ENCODE peak calls at places on chromosome 12, in seven cellular contexts. G, U, O, P, V, B and Y are unnamed samples.

GRCh38 chr12:48873096-48873495 is 7.4 kb upstream of the RND1 start:
- DNase-seq in B (no peak), G (no peak), O (no peak), V (no peak), P (no peak), U (no peak), Y (no peak)

GRCh38 chr12:1518763-1519516 is 75.4 kb downstream of the FBXL14 start:
- DNase-seq in G (no peak), P (no peak), V (no peak), U (no peak), O (no peak), B (no peak), Y (peak)

GRCh38 chr12:109827566-109828550 is 5.3 kb downstream of the TRPV4 start:
- DNase-seq in P (no peak), O (peak), G (no peak), U (no peak), V (no peak), B (no peak), Y (no peak)

GRCh38 chr12:4027412-4027811 is 154.2 kb upstream of the PARP11 start:
- DNase-seq in U (no peak), G (no peak), P (peak), V (no peak), O (no peak), B (no peak), Y (no peak)

GRCh38 chr12:106118-106561 is 39.6 kb downstream of the IQSEC3 start:
- DNase-seq in G (no peak), V (no peak), P (no peak), B (peak), U (no peak), O (no peak), Y (no peak)

GRCh38 chr12:100687686-100688085 is 106.9 kb upstream of the ANO4 start:
- DNase-seq in P (no peak), V (no peak), G (no peak), U (no peak), B (no peak), O (no peak), Y (no peak)

GRCh38 chr12:123634142-123634561 is 523 bp downstream of the GTF2H3 start:
- DNase-seq in O (no peak), V (no peak), B (peak), P (no peak), G (no peak), U (no peak), Y (no peak)

GRCh38 chr12:92603741-92604432 is 98.9 kb upstream of the PLEKHG7 start:
- DNase-seq in B (no peak), O (no peak), P (no peak), U (no peak), G (no peak), V (no peak), Y (no peak)

GRCh38 chr12:131076791-131077747 is 123.4 kb downstream of the ADGRD1 start:
- DNase-seq in V (peak), O (no peak), U (no peak), B (no peak), G (no peak), P (no peak), Y (no peak)

GRCh38 chr12:52285172-52285745 is 6.1 kb downstream of the KRT81 start:
- DNase-seq in O (no peak), U (no peak), V (peak), G (peak), B (no peak), P (no peak), Y (peak)

GRCh38 chr12:94151577-94151976 is 3.2 kb downstream of the PLXNC1 start:
- DNase-seq in B (no peak), V (no peak), P (no peak), O (no peak), G (no peak), U (no peak), Y (no peak)

GRCh38 chr12:41950455-41950854 is 194.2 kb downstream of the GXYLT1 start:
- DNase-seq in P (no peak), O (no peak), G (no peak), B (no peak), V (no peak), U (no peak), Y (no peak)

GRCh38 chr12:57934804-57935203 is 6.6 kb upstream of the ATP23 start:
- DNase-seq in V (no peak), P (no peak), O (no peak), U (no peak), B (no peak), G (no peak), Y (no peak)

GRCh38 chr12:28025821-28026505 is 53.4 kb upstream of the PTHLH start:
- DNase-seq in V (no peak), B (no peak), O (no peak), P (no peak), G (no peak), U (no peak), Y (no peak)

GRCh38 chr12:90808568-90808967 is 146.4 kb downstream of the CCER1 start:
- DNase-seq in U (no peak), P (no peak), G (no peak), B (no peak), V (no peak), O (no peak), Y (no peak)

GRCh38 chr12:130526813-130527212 is 189.1 kb downstream of the PIWIL1 start:
- DNase-seq in U (no peak), V (no peak), B (peak), G (no peak), P (no peak), O (no peak), Y (no peak)

GRCh38 chr12:94265966-94266365 is 117.6 kb downstream of the PLXNC1 start:
- DNase-seq in U (no peak), P (no peak), V (no peak), O (no peak), B (no peak), G (no peak), Y (no peak)

GRCh38 chr12:62210422-62210821 is 49.8 kb upstream of the USP15 start:
- DNase-seq in P (peak), U (no peak), B (peak), O (no peak), G (no peak), V (peak), Y (peak)

GRCh38 chr12:109529618-109530300 is 43.5 kb downstream of the MMAB start:
- DNase-seq in O (no peak), B (no peak), G (no peak), V (no peak), U (no peak), P (no peak), Y (no peak)

GRCh38 chr12:3718100-3718499 is 34.8 kb downstream of the CRACR2A start:
- DNase-seq in V (no peak), P (no peak), B (no peak), O (peak), U (no peak), G (no peak), Y (no peak)

GRCh38 chr12:106205208-106206069 is 42.4 kb downstream of the CKAP4 start:
- DNase-seq in O (no peak), P (no peak), G (no peak), U (no peak), B (no peak), V (no peak), Y (peak)

GRCh38 chr12:116906285-116906684 is 4.5 kb upstream of the FBXW8 start:
- DNase-seq in P (no peak), U (no peak), O (no peak), V (no peak), G (no peak), B (no peak), Y (no peak)

GRCh38 chr12:131046813-131047788 is 93.4 kb downstream of the ADGRD1 start:
- DNase-seq in P (no peak), O (no peak), B (no peak), G (no peak), U (no peak), V (no peak), Y (no peak)

GRCh38 chr12:94435511-94435927 is 24.1 kb downstream of the CEP83 start:
- DNase-seq in U (no peak), G (no peak), P (no peak), O (no peak), B (no peak), V (no peak), Y (no peak)

GRCh38 chr12:131477613-131478012 is 233.3 kb upstream of the SFSWAP start:
- DNase-seq in O (no peak), P (no peak), B (no peak), G (no peak), U (no peak), V (no peak), Y (no peak)

GRCh38 chr12:66020481-66020880 is 110.1 kb downstream of the LLPH start:
- DNase-seq in P (no peak), V (no peak), G (no peak), U (no peak), B (no peak), O (no peak), Y (no peak)

GRCh38 chr12:114687269-114687605 is 3.3 kb upstream of the TBX3 start:
- DNase-seq in G (no peak), P (no peak), O (no peak), U (no peak), B (no peak), V (no peak), Y (no peak)

GRCh38 chr12:109737631-109738030 is 24.0 kb downstream of the FAM222A start:
- DNase-seq in V (no peak), B (no peak), O (no peak), P (no peak), G (no peak), U (no peak), Y (no peak)